ENCODE peak calls at places on chromosome 16, in four cellular contexts. D, W, Y and A are unnamed samples.

GRCh38 chr16:89320717-89321501 is 103.4 kb downstream of the ZNF778 start:
- DNase-seq in D (no peak), W (peak; percentile 80), Y (no peak), A (no peak)

GRCh38 chr16:17927015-17927414 is 409.5 kb downstream of the NPIPA8 start:
- DNase-seq in Y (no peak), W (peak; percentile 41), D (no peak), A (no peak)

GRCh38 chr16:88010971-88011483 is 59.8 kb downstream of the BANP start:
- DNase-seq in W (no peak), Y (no peak), D (no peak), A (no peak)

GRCh38 chr16:67161595-67162058 is 1.9 kb downstream of the FBXL8 start:
- DNase-seq in D (no peak), W (no peak), Y (no peak), A (no peak)

GRCh38 chr16:10536814-10537389 is 43.5 kb downstream of the EMP2 start:
- DNase-seq in W (no peak), D (no peak), Y (peak; percentile 35), A (no peak)

GRCh38 chr16:67767953-67768352 is 38.4 kb downstream of the RANBP10 start:
- DNase-seq in D (no peak), Y (no peak), W (no peak), A (no peak)

GRCh38 chr16:87830673-87831420 is 38.5 kb downstream of the SLC7A5 start:
- DNase-seq in W (no peak), Y (no peak), D (no peak), A (no peak)

GRCh38 chr16:10983175-10983558 is 38.8 kb downstream of the CLEC16A start:
- DNase-seq in W (no peak), Y (no peak), D (no peak), A (no peak)

GRCh38 chr16:13110124-13110796 is 208.9 kb downstream of the SHISA9 start:
- DNase-seq in W (no peak), Y (no peak), D (peak; percentile 99), A (no peak)

GRCh38 chr16:11125936-11126335 is 130.1 kb downstream of the SOCS1 start:
- DNase-seq in W (no peak), Y (no peak), D (no peak), A (no peak)

GRCh38 chr16:53893731-53894435 is 189.9 kb downstream of the FTO start:
- DNase-seq in W (no peak), Y (no peak), D (no peak), A (peak; percentile 70)

GRCh38 chr16:160691-161190 is 5.0 kb upstream of the HBM start:
- DNase-seq in Y (no peak), W (no peak), D (no peak), A (no peak)

GRCh38 chr16:77250395-77250794 is 51.2 kb downstream of the SYCE1L start:
- DNase-seq in D (no peak), W (no peak), Y (no peak), A (no peak)

GRCh38 chr16:88784074-88784855 is 755 bp downstream of the PIEZO1 start:
- DNase-seq in W (peak; percentile 77), D (peak; percentile 75), Y (no peak), A (peak; percentile 65)

GRCh38 chr16:81535679-81536360 is 91.2 kb downstream of the CMIP start:
- DNase-seq in Y (no peak), D (peak; percentile 63), W (no peak), A (no peak)

GRCh38 chr16:84673203-84673535 is 24.9 kb downstream of the KLHL36 start:
- DNase-seq in Y (no peak), D (no peak), W (no peak), A (no peak)

GRCh38 chr16:9219811-9220210 is 128.4 kb downstream of the HAPSTR1 start:
- DNase-seq in Y (no peak), W (no peak), D (no peak), A (no peak)

GRCh38 chr16:9226924-9227323 is 135.5 kb downstream of the HAPSTR1 start:
- DNase-seq in Y (no peak), D (no peak), W (no peak), A (no peak)

DNA sequence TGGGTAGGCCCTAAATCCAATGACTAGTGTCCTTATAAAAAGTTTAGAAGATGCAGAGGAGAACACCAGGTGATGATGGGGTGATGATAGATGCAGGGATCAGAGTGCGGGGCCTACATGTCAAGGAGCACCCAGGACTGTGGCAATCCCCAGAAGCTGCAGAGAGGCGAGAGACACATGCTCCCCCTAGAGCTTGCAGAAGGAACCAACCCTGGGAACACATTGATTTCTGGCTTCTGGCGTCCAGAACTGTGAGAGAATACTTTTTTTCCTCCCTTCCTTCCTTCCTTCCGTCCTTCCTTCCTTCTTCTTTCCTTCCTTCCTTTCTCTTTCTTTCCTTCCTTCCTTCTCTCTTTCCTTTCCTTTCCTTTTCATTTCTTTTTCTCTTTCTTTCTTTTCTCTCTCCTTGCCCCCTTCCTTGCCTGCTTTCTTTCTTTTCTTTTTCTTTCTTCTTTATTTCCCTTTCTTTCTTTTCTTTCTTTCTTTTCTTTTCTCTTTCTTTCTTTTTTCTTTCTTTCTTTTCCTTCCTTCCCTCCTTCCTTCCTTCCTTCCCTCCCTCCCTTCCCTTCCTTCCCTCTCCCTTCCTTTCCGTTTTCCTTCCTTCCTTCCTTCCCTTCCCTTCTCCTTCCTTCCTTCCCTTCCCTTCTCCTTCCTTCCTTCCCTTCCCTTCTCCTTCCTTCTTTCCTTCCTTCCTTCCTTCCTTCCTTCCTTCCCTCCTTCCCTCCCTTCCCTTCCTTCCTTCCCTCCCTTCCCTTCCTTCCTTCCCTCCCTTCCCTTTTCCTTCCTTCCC is 134.3 kb downstream of the HAPSTR1 start:
- DNase-seq in Y (no peak), W (peak; percentile 33), D (peak; percentile 59), A (no peak)
- TF ChIP-seq CTCF in Y (peak; percentile 41), W (peak; percentile 63), D (peak; percentile 75), A (no peak)

GRCh38 chr16:72195609-72196008 is 23.7 kb upstream of the PMFBP1 start:
- DNase-seq in Y (no peak), D (no peak), W (no peak), A (no peak)

GRCh38 chr16:72198021-72198420 is 26.1 kb upstream of the PMFBP1 start:
- DNase-seq in Y (no peak), W (no peak), D (no peak), A (peak; percentile 59)

GRCh38 chr16:72199938-72200337 is 28.0 kb upstream of the PMFBP1 start:
- DNase-seq in Y (no peak), D (no peak), W (no peak), A (no peak)

GRCh38 chr16:72198641-72199250 is 26.8 kb upstream of the PMFBP1 start:
- DNase-seq in Y (no peak), W (no peak), D (no peak), A (no peak)

DNA sequence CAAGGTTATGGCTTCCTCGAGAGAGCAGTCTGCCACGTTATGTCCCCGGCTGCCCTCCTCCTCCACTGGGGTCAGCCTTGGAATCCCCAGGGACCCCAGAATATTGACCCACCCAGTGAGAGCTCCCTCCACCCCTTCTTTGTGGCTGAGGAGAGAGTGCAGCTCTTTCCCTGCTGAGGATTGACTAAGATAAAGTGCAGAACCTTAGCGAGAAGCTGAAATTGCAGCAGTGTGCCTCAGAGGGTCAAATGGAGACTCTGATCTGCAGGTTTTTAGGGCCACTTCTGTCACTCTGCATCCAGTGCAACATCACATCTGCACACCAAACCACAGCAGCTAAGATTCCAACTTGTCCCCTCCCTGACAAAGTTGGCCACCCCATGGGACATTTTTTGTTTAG is 25.6 kb upstream of the PMFBP1 start:
- DNase-seq in W (no peak), D (no peak), Y (no peak), A (no peak)
- H2AFZ ChIP-seq in W (no peak overlapping the region), D (no peak overlapping the region), Y (no peak overlapping the region), A (no peak overlapping the region)

GRCh38 chr16:56637814-56638750 is at the start of gene MT1A:
- DNase-seq in W (peak; percentile 32), Y (no peak), D (peak; percentile 29), A (peak; percentile 28)
- TF ChIP-seq MYC in W (no peak), Y (no peak), D (no peak), A (no peak)

GRCh38 chr16:31407406-31407805 is 14.3 kb downstream of the ITGAD start:
- DNase-seq in Y (no peak), W (no peak), D (no peak), A (no peak)
- TF ChIP-seq CTCF in Y (no peak), W (no peak), D (no peak), A (no peak)

DNA sequence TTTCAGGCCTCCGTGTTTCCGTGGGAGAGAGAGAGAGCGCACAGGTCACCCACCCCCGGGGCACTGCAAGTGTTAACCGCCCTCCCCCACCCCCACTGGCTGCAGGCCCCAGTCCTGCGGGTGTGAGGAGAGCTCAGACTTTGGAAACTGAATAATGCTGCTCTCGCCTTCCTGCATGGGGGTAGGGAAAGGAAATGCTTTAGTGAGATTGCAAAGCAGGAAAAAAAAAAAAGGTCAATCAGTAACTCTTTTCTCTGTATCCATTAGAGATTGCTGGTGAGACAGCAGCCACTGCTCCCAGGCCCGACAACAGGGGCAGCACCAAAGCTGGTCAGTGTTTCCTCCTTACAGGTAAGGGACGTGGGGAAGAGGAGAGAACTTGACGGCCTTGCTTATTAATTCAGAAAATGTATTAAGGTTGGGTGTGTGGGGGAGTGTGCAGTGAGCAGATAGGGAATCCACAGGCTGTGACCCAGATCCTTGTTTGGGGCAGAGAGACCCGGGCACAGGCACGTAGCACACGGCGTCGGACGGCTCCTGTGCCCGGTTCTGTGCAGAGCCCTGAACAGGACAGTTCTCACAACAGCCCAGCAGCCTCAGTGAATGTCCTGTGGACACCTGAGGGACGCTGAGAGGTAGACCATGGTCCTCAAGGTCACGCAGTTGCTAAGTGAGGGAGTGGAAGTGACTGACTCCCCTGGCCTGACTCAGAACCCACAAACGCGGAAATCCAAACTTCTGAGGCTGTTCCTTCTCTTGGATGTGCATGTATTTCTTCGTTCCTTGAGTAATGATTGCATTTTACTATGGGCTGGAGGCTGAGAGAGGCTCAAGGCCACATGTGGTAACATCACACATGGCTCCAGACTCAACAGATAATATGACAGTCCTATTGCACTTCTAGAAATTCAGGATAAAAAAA is 156.5 kb downstream of the FOXL1 start:
- DNase-seq in W (no peak), Y (no peak), D (no peak), A (peak; percentile 62)
- H2AFZ ChIP-seq in W (no peak overlapping the region), Y (no peak overlapping the region), D (no peak overlapping the region), A (peak overlapping the region; percentile 58)

GRCh38 chr16:58030136-58030840 is 4.7 kb downstream of the MMP15 start:
- DNase-seq in Y (no peak), D (no peak), W (no peak), A (no peak)

GRCh38 chr16:58031016-58031800 is 5.7 kb downstream of the MMP15 start:
- DNase-seq in Y (no peak), W (no peak), D (no peak), A (no peak)

GRCh38 chr16:58034128-58034685 is 8.7 kb downstream of the MMP15 start:
- DNase-seq in W (no peak), Y (no peak), D (no peak), A (no peak)

GRCh38 chr16:58034786-58035185 is 9.2 kb downstream of the MMP15 start:
- DNase-seq in Y (no peak), W (peak; percentile 83), D (no peak), A (no peak)

DNA sequence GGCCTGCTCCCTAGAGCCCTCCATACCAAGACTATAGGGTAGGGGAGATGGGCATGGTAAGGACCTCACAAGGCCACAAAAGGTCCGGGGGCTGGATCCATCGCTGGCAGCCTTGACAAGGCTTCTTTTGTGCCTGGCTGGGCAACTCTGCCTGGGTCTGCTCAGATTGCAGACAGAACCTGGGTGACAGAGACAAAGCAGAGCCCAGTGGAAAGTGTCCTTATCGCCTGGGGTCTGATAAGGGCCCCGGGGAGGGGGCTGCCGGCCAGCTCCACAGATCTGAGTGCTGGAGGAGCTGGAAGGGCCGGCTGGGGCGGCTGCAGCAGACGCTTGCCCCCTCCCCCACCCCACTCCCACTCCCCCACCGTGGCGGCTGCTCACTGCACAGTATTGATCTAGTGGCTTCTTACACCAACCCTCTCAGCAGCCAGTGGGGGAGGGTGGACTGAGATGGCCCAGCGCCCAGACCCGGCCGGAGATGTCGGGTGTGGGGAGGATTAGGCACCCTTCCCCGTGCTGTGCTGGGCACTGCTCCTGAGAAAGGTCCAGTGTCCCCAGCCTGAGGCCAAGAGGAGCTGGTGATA is 7.2 kb downstream of the MMP15 start:
- DNase-seq in D (no peak), W (peak; percentile 62), Y (no peak), A (no peak)
- TF ChIP-seq MYC in D (no peak), W (no peak), Y (no peak), A (no peak)